ENCODE peak calls at places on chromosomes 11 and 22, in four cellular contexts. R, W, G and T are unnamed samples.

GRCh38 chr11:77672276-77672675 is 34.7 kb upstream of the CLNS1A start:
- DNase-seq in R (peak; percentile 67), W (peak; percentile 40), G (peak; percentile 61), T (no peak)

GRCh38 chr11:35029979-35030378 is 109.0 kb upstream of the CD44 start:
- DNase-seq in R (no peak), W (no peak), G (no peak), T (no peak)

GRCh38 chr11:21040615-21041014 is 371.2 kb downstream of the NELL1 start:
- DNase-seq in R (no peak), W (no peak), G (no peak), T (no peak)

GRCh38 chr11:114026355-114026754 is 33.2 kb upstream of the ZBTB16 start:
- DNase-seq in R (no peak), W (no peak), G (no peak), T (peak; percentile 74)

GRCh38 chr11:27524155-27524554 is 17.6 kb upstream of the LIN7C start:
- DNase-seq in R (no peak), W (no peak), G (no peak), T (peak; percentile 81)

GRCh38 chr11:74204692-74205091 is 33.6 kb downstream of the PPME1 start:
- DNase-seq in R (no peak), W (no peak), G (no peak), T (no peak)

GRCh38 chr11:94511932-94512781 is at the start of gene C11orf97:
- DNase-seq in R (peak; percentile 73), W (peak; percentile 61), G (peak; percentile 59), T (peak; percentile 95)

GRCh38 chr11:121191787-121192186 is 90.7 kb downstream of the TECTA start:
- DNase-seq in R (no peak), W (no peak), G (no peak), T (no peak)

GRCh38 chr11:12222099-12222751 is 111.8 kb downstream of the MICAL2 start:
- DNase-seq in R (no peak), W (peak; percentile 77), G (peak; percentile 69), T (no peak)

GRCh38 chr11:43503417-43503816 is 144.7 kb downstream of the TTC17 start:
- DNase-seq in R (no peak), W (no peak), G (no peak), T (no peak)

GRCh38 chr11:64763804-64764611 is 4.2 kb upstream of the PYGM start:
- DNase-seq in R (no peak), W (peak; percentile 28), G (no peak), T (no peak)

GRCh38 chr11:118216621-118217526 is 7.9 kb downstream of the JAML start:
- DNase-seq in R (no peak), W (no peak), G (no peak), T (no peak)

GRCh38 chr22:33812578-33812977 is 107.7 kb downstream of the LARGE1 start:
- DNase-seq in R (no peak), W (no peak), G (no peak), T (no peak)

GRCh38 chr11:94563176-94563847 is 3.9 kb upstream of the PIWIL4 start:
- DNase-seq in R (no peak), W (no peak), G (no peak), T (no peak)

GRCh38 chr11:65047581-65048422 is 6.8 kb downstream of the SAC3D1 start:
- DNase-seq in R (no peak), W (no peak), G (no peak), T (no peak)

GRCh38 chr22:25969286-25969685 is 200.0 kb upstream of the SEZ6L start:
- DNase-seq in R (no peak), W (no peak), G (no peak), T (no peak)

GRCh38 chr11:79436911-79437273 is 3.9 kb downstream of the TENM4 start:
- DNase-seq in R (no peak), W (no peak), G (no peak), T (no peak)

DNA sequence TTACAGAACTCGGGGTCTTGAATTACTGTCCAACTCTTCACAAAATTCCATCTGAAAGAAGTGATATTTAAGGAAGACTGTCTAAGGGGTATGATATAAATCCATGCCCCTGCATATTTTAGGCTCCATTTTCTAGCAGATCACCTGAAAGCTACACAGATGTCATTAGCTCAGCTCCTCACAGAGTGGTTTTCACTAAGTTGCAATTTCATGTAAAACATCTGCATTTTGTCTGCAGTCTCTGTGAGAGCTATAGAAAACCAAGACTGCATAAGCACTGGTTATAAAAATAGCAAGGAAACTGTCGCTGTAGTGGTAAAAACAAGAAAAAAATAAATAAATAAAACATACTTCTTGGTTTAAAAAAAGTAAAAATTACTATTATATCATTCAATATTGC is 103.4 kb downstream of the RPL27A start:
- DNase-seq in R (no peak), W (no peak), G (no peak), T (no peak)
- H3K36me3 ChIP-seq in R (no peaks in the 10 kb centered on the region), W (no peaks in the 10 kb centered on the region), G (no peaks in the 10 kb centered on the region), T (peaks cover 52% of the 10 kb centered on the region)

GRCh38 chr22:46007848-46008261 is 30.9 kb upstream of the WNT7B start:
- DNase-seq in R (peak; percentile 77), W (no peak), G (peak; percentile 58), T (no peak)
- H3K4me3 ChIP-seq in R (no peak overlapping the region), W (no peak overlapping the region), G (no peak overlapping the region), T (no peak overlapping the region)

DNA sequence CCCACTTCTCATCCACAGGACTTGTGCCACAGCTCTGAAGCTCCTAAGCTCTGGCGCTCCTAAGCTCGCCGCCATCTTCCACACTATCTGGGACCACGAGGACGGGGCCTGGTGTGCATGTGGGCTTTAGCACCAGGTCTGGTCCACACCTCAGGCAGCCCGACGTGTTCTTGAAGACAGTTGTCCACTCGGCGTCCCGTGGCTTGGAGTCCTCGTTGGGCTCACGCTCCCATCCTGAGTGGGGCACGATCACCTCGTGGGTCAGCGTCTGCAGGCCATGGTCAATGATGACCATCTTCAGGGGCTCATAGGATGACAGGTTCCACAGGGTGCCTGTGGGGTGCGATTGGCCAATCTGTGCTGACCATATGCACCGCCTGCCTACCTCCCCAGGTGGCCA is 37.1 kb upstream of the TXNRD2 start:
- DNase-seq in R (no peak), W (no peak), G (no peak), T (no peak)
- H3K36me3 ChIP-seq in R (no peaks in the 10 kb centered on the region), W (no peaks in the 10 kb centered on the region), G (no peaks in the 10 kb centered on the region), T (peaks cover 9% of the 10 kb centered on the region)

GRCh38 chr22:38844661-38845367 is 986 bp upstream of the NPTXR start:
- DNase-seq in R (no peak), W (no peak), G (no peak), T (no peak)
- H3K4me3 ChIP-seq in R (no peak overlapping the region), W (no peak overlapping the region), G (no peak overlapping the region), T (no peak overlapping the region)